ENCODE peak calls at places on chromosomes 16 and 17, in six cellular contexts. U, G, N, C, X and V are unnamed samples.

GRCh38 chr17:18888766-18889290 is 30.9 kb downstream of the PRPSAP2 start:
- DNase-seq in U (no peak), G (no peak), N (no peak), C (no peak), X (no peak), V (no peak)

GRCh38 chr17:82804442-82805191 is 35.2 kb downstream of the ZNF750 start:
- DNase-seq in U (peak), G (peak), N (peak), C (peak), X (peak), V (no peak)

GRCh38 chr16:11609474-11610120 is 22.9 kb upstream of the LITAF start:
- DNase-seq in U (no peak), G (no peak), N (no peak), C (no peak), X (no peak), V (no peak)

GRCh38 chr16:12419151-12419550 is 384.5 kb downstream of the CPPED1 start:
- DNase-seq in U (no peak), G (no peak), N (no peak), C (no peak), X (no peak), V (no peak)

GRCh38 chr17:35284955-35285354 is 42.1 kb downstream of the SLFN5 start:
- DNase-seq in U (no peak), G (no peak), N (no peak), C (no peak), X (no peak), V (no peak)

GRCh38 chr17:9646556-9646905 is 1.2 kb downstream of the USP43 start:
- DNase-seq in U (no peak), G (no peak), N (no peak), C (no peak), X (no peak), V (no peak)

GRCh38 chr16:19382887-19383816 is 34.5 kb upstream of the TMC5 start:
- DNase-seq in U (no peak), G (peak), N (no peak), C (no peak), X (no peak), V (no peak)

GRCh38 chr16:4675864-4676786 is 17.2 kb upstream of the NUDT16L1 start:
- DNase-seq in U (no peak), G (no peak), N (no peak), C (no peak), X (no peak), V (no peak)

GRCh38 chr17:7992516-7992915 is 9.9 kb upstream of the GUCY2D start:
- DNase-seq in U (no peak), G (no peak), N (peak), C (no peak), X (no peak), V (no peak)

GRCh38 chr17:31425646-31426045 is 34.2 kb downstream of the RAB11FIP4 start:
- DNase-seq in U (no peak), G (no peak), N (no peak), C (no peak), X (no peak), V (no peak)

GRCh38 chr17:35715416-35715815 is 16.0 kb upstream of the RASL10B start:
- DNase-seq in U (no peak), G (no peak), N (no peak), C (no peak), X (no peak), V (no peak)

GRCh38 chr17:57999496-58000017 is 7.5 kb downstream of the SRSF1 start:
- DNase-seq in U (peak), G (no peak), N (peak), C (no peak), X (no peak), V (no peak)

GRCh38 chr17:83035722-83036121 is 43.7 kb upstream of the METRNL start:
- DNase-seq in U (no peak), G (no peak), N (no peak), C (no peak), X (no peak), V (no peak)

GRCh38 chr16:12917653-12918052 is 16.3 kb downstream of the SHISA9 start:
- DNase-seq in U (peak), G (no peak), N (no peak), C (no peak), X (no peak), V (no peak)

GRCh38 chr16:15495898-15496297 is 61.5 kb downstream of the BMERB1 start:
- DNase-seq in U (no peak), G (no peak), N (no peak), C (no peak), X (no peak), V (no peak)

GRCh38 chr17:82309656-82310570 is 7.5 kb downstream of the CD7 start:
- DNase-seq in U (no peak), G (no peak), N (no peak), C (no peak), X (no peak), V (no peak)

GRCh38 chr17:2302740-2303277 is 776 bp downstream of the SMG6 start:
- DNase-seq in U (no peak), G (no peak), N (no peak), C (no peak), X (no peak), V (no peak)

GRCh38 chr17:39365252-39365651 is 36.2 kb downstream of the FBXL20 start:
- DNase-seq in U (peak), G (no peak), N (peak), C (no peak), X (no peak), V (no peak)

GRCh38 chr17:80665792-80666191 is 121.2 kb downstream of the RPTOR start:
- DNase-seq in U (no peak), G (no peak), N (no peak), C (no peak), X (no peak), V (no peak)

GRCh38 chr17:63075969-63076368 is 109.9 kb downstream of the TANC2 start:
- DNase-seq in U (no peak), G (no peak), N (no peak), C (no peak), X (no peak), V (no peak)

GRCh38 chr16:64969221-64969620 is 152.6 kb downstream of the CDH11 start:
- DNase-seq in U (peak), G (no peak), N (peak), C (no peak), X (no peak), V (no peak)

GRCh38 chr16:22665803-22666202 is 148.2 kb upstream of the HS3ST2 start:
- DNase-seq in U (no peak), G (no peak), N (no peak), C (no peak), X (no peak), V (no peak)

GRCh38 chr17:27778193-27778592 is 22.1 kb downstream of the NOS2 start:
- DNase-seq in U (no peak), G (no peak), N (peak), C (no peak), X (no peak), V (no peak)

GRCh38 chr16:65249768-65250167 is 127.9 kb upstream of the CDH11 start:
- DNase-seq in U (peak), G (peak), N (peak), C (peak), X (peak), V (no peak)

GRCh38 chr17:49545811-49546545 is 29.7 kb upstream of the NXPH3 start:
- DNase-seq in U (no peak), G (no peak), N (no peak), C (no peak), X (no peak), V (no peak)

GRCh38 chr17:2947996-2948550 is 115.3 kb downstream of the OR1D5 start:
- DNase-seq in U (no peak), G (no peak), N (no peak), C (no peak), X (no peak), V (no peak)

GRCh38 chr17:15422392-15422957 is 44.9 kb downstream of the CDRT4 start:
- DNase-seq in U (no peak), G (no peak), N (no peak), C (no peak), X (no peak), V (no peak)

GRCh38 chr17:57823469-57824401 is 26.1 kb downstream of the MRPS23 start:
- DNase-seq in U (peak), G (no peak), N (peak), C (no peak), X (no peak), V (no peak)

GRCh38 chr17:57459286-57459915 is 203.1 kb downstream of the MSI2 start:
- DNase-seq in U (peak), G (no peak), N (peak), C (no peak), X (no peak), V (no peak)

GRCh38 chr17:46195939-46196338 is 2.7 kb upstream of the KANSL1 start:
- DNase-seq in U (no peak), G (no peak), N (peak), C (no peak), X (no peak), V (no peak)

GRCh38 chr17:15409721-15410247 is 57.6 kb downstream of the CDRT4 start:
- DNase-seq in U (peak), G (no peak), N (peak), C (peak), X (peak), V (no peak)

GRCh38 chr17:9409430-9409829 is 166.2 kb downstream of the STX8 start:
- DNase-seq in U (no peak), G (no peak), N (peak), C (no peak), X (no peak), V (no peak)

GRCh38 chr16:75486014-75486404 is 9.2 kb downstream of the CHST6 start:
- DNase-seq in U (no peak), G (no peak), N (no peak), C (no peak), X (no peak), V (no peak)

DNA sequence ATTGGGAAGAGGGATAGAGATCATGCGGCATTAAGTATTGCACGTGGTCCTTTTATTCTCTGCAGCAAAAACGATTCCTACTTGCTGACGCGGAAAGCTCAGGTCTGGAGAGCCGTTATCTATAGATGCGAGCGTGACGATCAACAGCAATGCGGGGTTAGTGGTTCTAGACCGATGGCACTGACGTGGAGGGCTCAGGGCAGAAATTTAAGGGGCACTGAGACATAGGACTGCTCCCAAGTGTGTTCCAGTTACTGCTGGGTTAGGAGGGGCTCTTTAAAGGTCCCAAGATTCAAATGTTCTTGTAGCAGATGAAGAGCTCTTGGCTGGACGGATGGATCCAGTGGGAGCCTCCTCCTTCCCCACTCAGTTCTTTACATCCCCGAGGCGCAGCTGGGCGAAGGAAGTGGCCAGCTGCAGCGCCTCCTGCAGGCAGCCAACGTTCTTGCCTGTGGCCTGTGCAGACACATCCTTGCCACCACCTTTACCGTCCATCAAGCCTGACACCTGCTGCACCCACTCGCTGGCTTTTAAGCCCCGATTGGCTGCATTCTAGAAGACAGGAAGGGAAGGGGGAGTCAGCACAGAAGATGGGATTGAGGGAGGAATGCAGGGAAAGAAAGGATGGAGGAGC is 732 bp upstream of the EXOSC6 start:
- DNase-seq in U (peak), G (no peak), N (peak), C (no peak), X (no peak), V (no peak)
- TF ChIP-seq CTCF in U (peak), G (no peak), N (peak), C (no peak), X (peak), V (no peak)

GRCh38 chr17:78345172-78345571 is 14.7 kb downstream of the SOCS3 start:
- DNase-seq in U (no peak), G (no peak), N (no peak), C (no peak), X (no peak), V (no peak)
- TF ChIP-seq CTCF in U (no peak), G (no peak), N (no peak), C (no peak), X (no peak), V (no peak)

GRCh38 chr16:1964046-1964505 is 550 bp downstream of the RPS2 start:
- DNase-seq in U (peak), G (no peak), N (peak), C (no peak), X (no peak), V (no peak)
- TF ChIP-seq CTCF in U (no peak), G (no peak), N (peak), C (no peak), X (no peak), V (no peak)

GRCh38 chr16:73197598-73197997 is 149.7 kb upstream of the ZFHX3 start:
- DNase-seq in U (no peak), G (no peak), N (no peak), C (no peak), X (no peak), V (no peak)

GRCh38 chr16:73193464-73193863 is 145.5 kb upstream of the ZFHX3 start:
- DNase-seq in U (no peak), G (no peak), N (no peak), C (no peak), X (no peak), V (no peak)

GRCh38 chr16:73192227-73192894 is 144.4 kb upstream of the ZFHX3 start:
- DNase-seq in U (no peak), G (no peak), N (no peak), C (no peak), X (no peak), V (no peak)

GRCh38 chr16:73199214-73199613 is 151.3 kb upstream of the ZFHX3 start:
- DNase-seq in U (no peak), G (no peak), N (no peak), C (no peak), X (no peak), V (no peak)

DNA sequence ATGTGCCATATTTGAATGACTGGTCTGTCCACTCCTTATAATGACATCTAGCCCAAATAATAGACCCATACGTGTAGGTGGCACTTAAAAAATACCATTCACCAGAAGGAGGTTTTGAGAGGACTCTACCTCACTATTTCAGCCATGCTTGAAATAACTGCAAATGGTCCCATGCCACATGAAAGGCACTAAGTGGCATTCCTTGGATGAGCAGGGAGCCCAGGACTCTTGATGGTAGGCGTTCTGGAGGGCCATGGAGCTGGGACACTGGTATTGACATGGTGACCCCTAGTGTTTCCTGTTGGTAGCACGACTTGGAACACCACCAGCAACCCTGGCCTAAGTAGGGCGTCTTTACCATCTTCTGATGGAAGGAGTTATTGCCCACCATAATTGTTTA is 148.7 kb upstream of the ZFHX3 start:
- DNase-seq in U (peak), G (peak), N (peak), C (peak), X (no peak), V (no peak)
- TF ChIP-seq CTCF in U (peak), G (no peak), N (peak), C (peak), X (peak), V (no peak)

DNA sequence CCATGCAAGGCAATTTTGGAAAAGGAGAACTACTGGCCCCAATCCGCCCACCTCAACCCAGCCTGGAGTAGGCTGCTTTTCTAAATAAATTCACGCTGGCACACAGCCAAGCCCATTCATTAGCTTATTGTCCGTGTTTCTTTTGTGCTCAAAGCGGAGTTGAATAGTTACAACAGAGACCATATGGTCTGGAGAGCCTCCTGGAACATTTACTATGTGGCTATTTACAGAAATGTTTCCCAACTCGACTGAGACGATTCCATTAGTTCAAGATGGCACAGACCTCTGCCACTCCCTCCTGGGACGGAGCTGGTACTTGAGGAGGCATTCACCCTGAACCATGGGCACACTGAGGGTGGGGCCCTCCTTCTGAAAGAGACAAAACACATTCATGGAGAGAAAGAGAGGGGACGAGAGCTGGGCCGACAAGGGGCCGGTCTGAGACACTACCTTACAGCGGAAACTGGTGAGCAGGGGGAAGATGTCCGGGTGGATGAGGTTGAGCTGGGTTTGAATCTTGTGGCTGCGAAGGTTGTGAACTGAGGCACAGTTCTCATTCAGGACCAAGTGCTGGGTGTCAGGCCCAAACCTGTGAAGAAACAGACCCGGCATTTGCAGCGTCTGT is 15.7 kb downstream of the ELAC2 start:
- DNase-seq in U (no peak), G (no peak), N (peak), C (no peak), X (no peak), V (no peak)
- TF ChIP-seq CTCF in U (no peak), G (no peak), N (no peak), C (no peak), X (no peak), V (no peak)

GRCh38 chr16:89574681-89575246 is 794 bp upstream of the CPNE7 start:
- DNase-seq in U (peak), G (peak), N (peak), C (no peak), X (no peak), V (peak)
- TF ChIP-seq CTCF in U (peak), G (no peak), N (peak), C (no peak), X (peak), V (no peak)

DNA sequence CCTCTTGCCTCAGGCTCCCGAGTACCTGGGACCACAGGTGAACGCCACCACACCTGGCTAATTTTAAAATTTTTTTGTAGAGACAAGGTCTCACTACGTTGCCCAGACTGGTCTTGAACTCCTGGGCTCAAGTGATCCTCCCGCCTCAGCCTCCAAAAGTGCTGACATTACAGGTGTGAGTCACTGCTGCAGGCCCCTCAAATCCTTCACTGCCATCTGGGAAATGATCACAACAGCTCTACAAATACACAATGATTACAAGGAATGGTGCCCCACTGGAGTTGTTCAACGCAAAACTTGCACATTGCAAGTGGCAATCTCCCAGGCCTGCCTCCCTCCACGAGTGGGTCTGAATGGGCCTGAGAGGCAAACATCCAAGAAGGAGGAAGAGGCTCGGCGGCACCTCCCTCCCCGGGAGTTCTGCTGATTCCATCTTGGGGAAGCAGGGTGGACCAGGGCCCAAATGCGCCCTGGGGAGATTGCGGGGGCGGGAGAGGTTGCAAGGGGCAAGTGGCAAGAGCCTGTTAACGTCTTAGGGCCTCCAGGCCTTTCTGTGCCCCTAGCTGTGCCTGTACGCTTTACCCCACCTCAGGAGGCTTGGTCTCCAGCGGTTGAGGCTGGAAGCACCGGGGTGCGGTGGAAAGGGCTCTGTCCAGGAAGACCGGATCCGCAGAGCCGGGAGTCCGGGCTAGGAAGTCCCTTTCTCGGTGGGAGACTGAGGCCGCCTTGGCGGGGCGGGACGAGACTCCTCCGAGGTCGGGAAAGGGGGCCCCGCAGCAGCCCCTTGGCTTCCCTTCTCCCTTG is 656 bp upstream of the IGFBP4 start:
- DNase-seq in U (no peak), G (no peak), N (peak), C (peak), X (no peak), V (no peak)
- TF ChIP-seq CTCF in U (peak), G (no peak), N (no peak), C (no peak), X (no peak), V (no peak)

GRCh38 chr16:27687605-27688004 is 137.7 kb downstream of the KATNIP start:
- DNase-seq in U (no peak), G (no peak), N (no peak), C (no peak), X (no peak), V (no peak)

GRCh38 chr16:27691717-27692116 is 141.8 kb downstream of the KATNIP start:
- DNase-seq in U (no peak), G (no peak), N (no peak), C (no peak), X (no peak), V (no peak)

GRCh38 chr16:27689711-27690110 is 139.8 kb downstream of the KATNIP start:
- DNase-seq in U (no peak), G (no peak), N (peak), C (no peak), X (no peak), V (no peak)

GRCh38 chr16:27692576-27692975 is 142.6 kb downstream of the KATNIP start:
- DNase-seq in U (no peak), G (no peak), N (no peak), C (no peak), X (no peak), V (no peak)

GRCh38 chr16:27690604-27691003 is 140.7 kb downstream of the KATNIP start:
- DNase-seq in U (peak), G (no peak), N (peak), C (no peak), X (no peak), V (no peak)
- TF ChIP-seq CTCF in U (peak), G (no peak), N (peak), C (no peak), X (peak), V (no peak)